ENCODE peak calls at places on chromosomes 4 and X, in eight cellular contexts. P is aorta; G is mesenchymal stem cell; W is A549; M is adrenal gland; V is tibial artery; E is CD8-positive, alpha-beta T cell; T is bronchial epithelial cell. U is an unnamed sample.

GRCh38 chr4:86043755-86044592 is 315.9 kb downstream of the MAPK10 start:
- DNase-seq in T (peak), E (no peak), M (no peak), V (no peak), W (peak), G (peak), P (no peak), U (peak)

GRCh38 chrX:41348551-41348950 is 14.6 kb downstream of the DDX3X start:
- DNase-seq in P (no peak), V (no peak), G (no peak), T (no peak), M (no peak), E (no peak), W (no peak), U (no peak)

GRCh38 chrX:129037389-129037788 is 485.9 kb downstream of the SMARCA1 start:
- DNase-seq in G (no peak), M (no peak), V (no peak), T (no peak), P (no peak), W (no peak), E (no peak), U (no peak)

GRCh38 chr4:11746734-11747133 is 318.0 kb upstream of the HS3ST1 start:
- DNase-seq in V (no peak), E (no peak), M (no peak), P (no peak), W (no peak), G (no peak), T (no peak), U (no peak)

GRCh38 chr4:17168571-17168970 is 270.1 kb upstream of the LDB2 start:
- DNase-seq in V (no peak), P (no peak), W (no peak), T (no peak), G (peak), M (no peak), E (no peak), U (no peak)

GRCh38 chrX:69503835-69504625 is at the start of gene NALF2:
- DNase-seq in P (peak), E (no peak), W (peak), M (peak), V (no peak), G (peak), T (peak), U (no peak)

GRCh38 chr4:43782391-43782790 is 666.2 kb downstream of the KCTD8 start:
- DNase-seq in T (no peak), G (no peak), P (no peak), V (no peak), W (no peak), E (no peak), M (no peak), U (no peak)

GRCh38 chr4:112378858-112379257 is 81.7 kb downstream of the ALPK1 start:
- DNase-seq in P (no peak), T (no peak), W (no peak), E (no peak), M (no peak), V (no peak), G (no peak), U (no peak)

GRCh38 chr4:172791841-172792240 is 376.8 kb upstream of the GALNT7 start:
- DNase-seq in T (no peak), E (no peak), M (no peak), P (no peak), G (no peak), W (no peak), V (no peak), U (no peak)

GRCh38 chr4:137685357-137685756 is 153.1 kb upstream of the PCDH18 start:
- DNase-seq in G (no peak), T (no peak), P (no peak), M (no peak), W (no peak), V (no peak), E (no peak), U (no peak)

GRCh38 chrX:106608016-106608415 is 3.8 kb upstream of the RADX start:
- DNase-seq in P (no peak), G (no peak), V (no peak), T (peak), W (no peak), M (peak), E (no peak), U (no peak)

GRCh38 chrX:23048806-23049573 is 49.2 kb downstream of the DDX53 start:
- DNase-seq in M (no peak), V (no peak), E (no peak), T (no peak), G (no peak), P (no peak), W (no peak), U (no peak)

GRCh38 chrX:22481436-22481835 is 208.7 kb downstream of the CBLL2 start:
- DNase-seq in T (no peak), V (no peak), M (no peak), G (no peak), E (no peak), W (no peak), P (no peak), U (no peak)

GRCh38 chr4:6608758-6609414 is 31.6 kb upstream of the MRFAP1 start:
- DNase-seq in G (no peak), T (no peak), E (no peak), P (no peak), V (no peak), M (peak), W (peak), U (peak)

GRCh38 chrX:136055651-136056221 is 70.5 kb downstream of the SLC9A6 start:
- DNase-seq in V (peak), W (no peak), G (peak), T (peak), E (no peak), M (no peak), P (no peak), U (no peak)

GRCh38 chrX:115988825-115989224 is 181.7 kb upstream of the AGTR2 start:
- DNase-seq in M (no peak), W (no peak), T (no peak), V (no peak), E (no peak), G (no peak), P (no peak), U (no peak)

GRCh38 chrX:1386338-1387127 is 5.4 kb downstream of the SLC25A6 start:
- DNase-seq in M (peak), T (no peak), W (no peak), V (peak), P (peak), E (no peak), G (no peak), U (peak)

GRCh38 chr4:48602222-48602621 is 112.2 kb downstream of the ZAR1 start:
- DNase-seq in P (no peak), W (no peak), V (no peak), T (peak), E (no peak), M (no peak), G (peak), U (no peak)

GRCh38 chrX:154980330-154981115 is 42.0 kb downstream of the F8 start:
- DNase-seq in P (peak), M (peak), G (peak), T (peak), V (peak), E (peak), W (peak), U (peak)
- H3K4me3 ChIP-seq in P (no peak), M (no peak), G (peak), T (peak), V (peak), E (peak), W (peak), U (peak)

GRCh38 chr4:144090744-144091143 is 49.8 kb downstream of the GYPA start:
- DNase-seq in W (no peak), M (no peak), P (no peak), V (no peak), E (no peak), T (no peak), G (no peak), U (no peak)
- H3K4me3 ChIP-seq in W (no peak), M (no peak), P (no peak), V (no peak), E (no peak), T (no peak), G (no peak), U (no peak)

GRCh38 chrX:154918060-154918483 is 31.9 kb downstream of the F8A1 start:
- DNase-seq in E (peak), W (peak), V (peak), G (peak), P (peak), M (peak), T (peak), U (peak)
- H3K4me3 ChIP-seq in E (peak), W (peak), V (no peak), G (peak), P (no peak), M (no peak), T (no peak), U (peak)

GRCh38 chrX:40083120-40083978 is 14.4 kb downstream of the BCOR start:
- DNase-seq in M (no peak), P (no peak), V (no peak), W (no peak), T (no peak), E (no peak), G (no peak), U (no peak)

GRCh38 chrX:40079572-40079971 is 18.2 kb downstream of the BCOR start:
- DNase-seq in T (no peak), G (no peak), V (no peak), P (peak), W (no peak), E (no peak), M (no peak), U (no peak)

GRCh38 chrX:40080896-40081678 is 16.7 kb downstream of the BCOR start:
- DNase-seq in E (no peak), W (no peak), P (no peak), M (no peak), G (no peak), V (no peak), T (no peak), U (no peak)

GRCh38 chrX:40082447-40083119 is 15.2 kb downstream of the BCOR start:
- DNase-seq in E (no peak), M (no peak), P (peak), T (no peak), W (no peak), G (no peak), V (peak), U (no peak)

DNA sequence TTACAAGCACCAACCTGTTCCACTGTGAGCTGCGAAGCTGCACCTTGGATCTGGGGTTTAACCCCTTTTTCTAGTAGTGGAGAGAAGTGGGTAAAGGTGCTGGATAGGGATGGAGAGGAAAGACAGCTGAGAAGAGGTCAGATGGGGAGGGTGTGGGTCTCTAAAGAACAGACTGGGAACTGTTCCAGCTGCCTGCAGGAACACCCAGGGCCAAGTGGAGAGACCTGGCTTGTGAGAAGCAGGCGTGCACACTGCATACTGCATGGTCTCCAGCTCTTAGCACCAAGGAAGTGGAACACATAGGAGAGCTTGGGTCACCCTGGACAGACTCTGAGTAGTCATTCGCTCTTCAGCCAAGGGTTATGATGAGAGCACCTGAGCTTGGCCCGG is 16.1 kb downstream of the BCOR start:
- DNase-seq in W (no peak), V (no peak), G (no peak), E (no peak), M (no peak), T (peak), P (no peak), U (no peak)
- H3K4me3 ChIP-seq in W (no peak), V (no peak), G (no peak), E (no peak), M (no peak), T (no peak), P (no peak), U (no peak)

DNA sequence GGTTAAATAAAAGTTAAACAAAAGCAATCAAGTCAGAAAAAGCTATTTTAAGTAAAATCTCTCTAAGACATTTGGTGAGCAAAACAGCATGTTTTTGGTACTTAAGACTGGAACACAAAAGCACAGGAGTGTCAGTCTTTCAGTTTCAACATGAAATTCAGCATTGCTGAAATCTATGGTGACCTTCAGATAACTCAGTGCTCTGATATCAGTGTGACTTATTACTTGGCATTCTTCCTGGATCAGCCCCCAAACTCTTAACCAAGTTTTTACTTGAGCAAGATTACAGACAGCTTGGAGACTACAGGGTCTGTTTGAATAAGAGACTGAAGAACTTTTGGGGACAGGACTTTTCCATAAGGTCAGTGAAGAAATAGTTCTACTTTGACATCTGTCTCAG is 437.2 kb downstream of the RAPGEF2 start:
- DNase-seq in G (no peak), T (no peak), W (no peak), M (no peak), V (no peak), P (no peak), E (no peak), U (no peak)
- H3K4me3 ChIP-seq in G (no peak), T (no peak), W (no peak), M (no peak), V (no peak), P (no peak), E (no peak), U (no peak)

U was measured in DND-41.